ENCODE peak calls at places on chromosomes 16 and 17, in five cellular contexts. K is left ventricle myocardium inferior, N is mammary epithelial cell, X is gastrocnemius medialis, B is colonic mucosa. W is an unnamed sample.

GRCh38 chr17:76296889-76297288 is 11.2 kb downstream of the QRICH2 start:
- DNase-seq in B (no peak), K (no peak), N (no peak), X (no peak), W (no peak)

GRCh38 chr16:67847064-67847861 is at the start of gene CENPT:
- DNase-seq in N (peak), X (no peak), K (peak), B (peak), W (no peak)

GRCh38 chr16:1912215-1912543 is 6.0 kb downstream of the HS3ST6 start:
- DNase-seq in N (no peak), K (no peak), B (no peak), X (no peak), W (no peak)

GRCh38 chr17:57092779-57093178 is 7.7 kb downstream of the AKAP1 start:
- DNase-seq in B (no peak), N (no peak), X (peak), K (no peak), W (no peak)

GRCh38 chr16:48613061-48613957 is 3.3 kb upstream of the N4BP1 start:
- DNase-seq in X (no peak), B (peak), K (no peak), N (peak), W (no peak)

GRCh38 chr17:71764507-71764906 is 356.3 kb upstream of the SOX9 start:
- DNase-seq in K (no peak), X (no peak), N (no peak), B (peak), W (no peak)

GRCh38 chr16:49854227-49855203 is 1.4 kb downstream of the ZNF423 start:
- DNase-seq in K (peak), N (no peak), B (peak), X (peak), W (no peak)

GRCh38 chr16:82432261-82432660 is 194.5 kb upstream of the CDH13 start:
- DNase-seq in K (no peak), B (no peak), X (no peak), N (no peak), W (no peak)

GRCh38 chr16:53744449-53744848 is 40.5 kb downstream of the FTO start:
- DNase-seq in X (no peak), N (no peak), K (no peak), B (no peak), W (no peak)

GRCh38 chr16:78235168-78235800 is 135.8 kb downstream of the WWOX start:
- DNase-seq in X (peak), K (peak), N (peak), B (peak), W (peak)

GRCh38 chr16:30063893-30064745 is 1.4 kb upstream of the ALDOA start:
- DNase-seq in K (peak), N (no peak), X (peak), B (peak), W (no peak)

GRCh38 chr17:79609616-79610150 is 1.2 kb downstream of the RBFOX3 start:
- DNase-seq in B (no peak), K (no peak), N (no peak), X (no peak), W (no peak)
- H3K4me3 ChIP-seq in B (no peak), K (no peak), N (no peak), X (no peak), W (no peak)

GRCh38 chr17:16926061-16926511 is 45.8 kb downstream of the TNFRSF13B start:
- DNase-seq in B (no peak), N (no peak), K (peak), X (no peak), W (no peak)

GRCh38 chr17:16927641-16928321 is 44.1 kb downstream of the TNFRSF13B start:
- DNase-seq in X (no peak), N (no peak), K (peak), B (no peak), W (no peak)

GRCh38 chr17:16925461-16926060 is 46.4 kb downstream of the TNFRSF13B start:
- DNase-seq in B (no peak), X (no peak), K (peak), N (no peak), W (no peak)

GRCh38 chr17:16928406-16929280 is 43.3 kb downstream of the TNFRSF13B start:
- DNase-seq in X (no peak), K (peak), B (no peak), N (no peak), W (no peak)

DNA sequence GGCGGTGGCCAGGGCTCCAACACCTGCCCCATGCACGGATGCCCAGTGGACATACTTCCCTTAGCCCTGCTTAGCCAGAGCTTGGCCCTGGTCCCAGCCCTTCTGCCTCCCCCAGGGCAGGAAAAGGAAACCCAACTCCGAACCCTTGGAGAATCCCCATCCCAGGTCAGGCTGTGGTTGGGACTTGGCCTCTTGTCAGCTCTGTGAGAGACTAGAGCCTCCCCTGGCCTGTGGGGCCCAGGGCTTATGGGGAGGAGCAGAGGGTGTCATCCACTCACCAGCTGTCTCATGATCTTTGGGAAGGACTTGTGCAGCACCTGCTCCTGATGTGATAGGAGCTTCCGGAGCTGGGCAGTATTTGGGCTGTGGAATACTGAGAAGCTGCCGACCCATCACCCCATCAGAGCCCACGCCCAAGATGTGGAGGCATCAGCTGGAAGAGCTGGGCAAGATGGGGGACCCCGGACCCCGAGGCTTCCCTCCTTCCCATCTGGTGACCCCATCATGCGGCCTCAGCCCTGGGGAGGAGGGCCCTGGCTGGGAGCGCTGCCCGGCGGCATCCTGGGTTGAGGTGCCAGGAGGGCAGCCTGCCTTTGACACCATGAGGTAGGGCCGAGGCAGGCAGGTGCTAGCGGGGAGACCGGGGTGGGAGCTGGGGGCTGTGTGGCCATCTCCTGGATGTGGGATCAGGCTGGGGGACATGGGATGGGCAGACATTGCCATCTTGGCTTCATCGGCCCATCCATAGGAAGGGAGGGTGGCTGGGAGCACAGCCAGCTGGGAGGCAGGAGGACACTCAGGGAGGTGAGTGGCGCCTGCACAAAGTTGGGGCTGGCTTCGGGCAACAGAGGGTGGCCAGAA is 45.1 kb downstream of the TNFRSF13B start:
- DNase-seq in N (no peak), X (no peak), K (peak), B (no peak), W (no peak)
- H3K4me3 ChIP-seq in N (no peak), X (no peak), K (no peak), B (no peak), W (no peak)

DNA sequence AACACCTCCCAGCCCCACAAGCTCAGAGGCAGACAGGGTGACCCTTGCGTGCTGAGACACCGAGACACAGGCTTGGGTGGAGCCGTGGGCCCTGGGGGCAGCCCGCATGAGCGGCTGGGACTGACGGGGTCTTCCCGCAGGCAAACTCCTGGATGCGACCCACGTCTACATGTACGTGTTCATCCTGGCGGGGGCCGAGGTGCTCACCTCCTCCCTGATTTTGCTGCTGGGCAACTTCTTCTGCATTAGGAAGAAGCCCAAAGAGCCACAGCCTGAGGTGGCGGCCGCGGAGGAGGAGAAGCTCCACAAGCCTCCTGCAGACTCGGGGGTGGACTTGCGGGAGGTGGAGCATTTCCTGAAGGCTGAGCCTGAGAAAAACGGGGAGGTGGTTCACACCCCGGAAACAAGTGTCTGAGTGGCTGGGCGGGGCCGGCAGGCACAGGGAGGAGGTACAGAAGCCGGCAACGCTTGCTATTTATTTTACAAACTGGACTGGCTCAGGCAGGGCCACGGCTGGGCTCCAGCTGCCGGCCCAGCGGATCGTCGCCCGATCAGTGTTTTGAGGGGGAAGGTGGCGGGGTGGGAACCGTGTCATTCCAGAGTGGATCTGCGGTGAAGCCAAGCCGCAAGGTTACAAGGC is 9.8 kb downstream of the SLC16A3 start:
- DNase-seq in N (peak), X (peak), K (peak), B (peak), W (no peak)
- H3K4me3 ChIP-seq in N (no peak), X (no peak), K (peak), B (no peak), W (no peak)

DNA sequence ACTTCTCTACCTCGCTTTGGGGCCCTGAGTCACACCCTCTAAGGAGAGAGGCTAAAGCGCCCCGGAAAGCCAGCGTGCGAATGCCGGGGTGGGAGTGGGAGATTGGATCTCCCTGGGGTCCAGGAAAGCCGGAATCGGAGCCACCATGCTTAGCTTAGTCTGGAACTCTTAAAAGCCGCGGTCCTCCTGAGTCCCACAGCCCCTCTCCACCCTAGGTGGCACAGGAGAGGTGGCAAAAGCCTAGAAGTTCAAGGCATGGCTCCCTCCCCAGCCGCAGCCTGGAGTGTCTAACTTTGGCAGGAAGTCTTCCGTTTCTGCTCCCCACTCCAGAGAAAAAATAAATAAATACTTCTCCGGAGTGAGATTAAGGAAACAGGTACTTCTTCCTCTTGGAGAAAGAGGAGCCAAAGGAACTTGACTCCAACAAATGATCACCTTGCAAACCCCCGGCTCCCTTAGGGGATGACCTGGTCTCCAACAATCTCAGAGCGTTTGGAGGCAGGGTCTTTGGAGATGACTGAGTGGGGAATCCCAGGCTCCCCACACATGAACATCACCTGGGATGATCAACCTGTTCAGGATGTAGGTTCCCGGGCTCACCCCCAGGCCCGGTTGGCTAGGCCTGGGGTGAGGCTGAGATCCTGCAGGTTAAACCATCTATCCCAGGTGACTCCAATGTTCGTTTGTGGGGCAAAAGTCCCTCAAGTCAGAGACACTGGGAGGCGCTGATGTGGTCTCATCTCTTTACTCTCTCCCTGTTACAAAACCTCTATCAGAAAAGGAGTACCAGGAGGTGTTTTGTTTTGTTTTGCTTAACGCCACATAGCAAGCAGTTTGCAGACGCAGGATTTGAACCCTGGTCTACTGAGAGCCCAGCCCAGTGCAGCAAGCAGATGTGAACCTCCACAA is 2.9 kb downstream of the CIITA start:
- DNase-seq in B (no peak), X (no peak), N (no peak), K (no peak), W (no peak)
- H3K4me3 ChIP-seq in B (peak), X (peak), N (no peak), K (peak), W (peak)